ENCODE peak calls at places on chromosomes 16 and 17, in four cellular contexts. One of them, this sample, is unnamed.

GRCh38 chr17:3003401-3004149 is 59.8 kb downstream of the OR1D5 start:
- DNase-seq in H9: no peak
- DNase-seq in H1: no peak
- DNase-seq in IMR-90: no peak
- DNase-seq in this sample: no peak

GRCh38 chr17:51640108-51640622 is 379.8 kb downstream of the UTP18 start:
- DNase-seq in H9: peak
- DNase-seq in H1: peak
- DNase-seq in IMR-90: no peak
- DNase-seq in this sample: peak

GRCh38 chr16:82753821-82754220 is 127.1 kb downstream of the CDH13 start:
- DNase-seq in H9: no peak
- DNase-seq in H1: no peak
- DNase-seq in IMR-90: peak
- DNase-seq in this sample: no peak

GRCh38 chr16:31327675-31328225 is 27.2 kb upstream of the ITGAX start:
- DNase-seq in H9: peak
- DNase-seq in H1: no peak
- DNase-seq in IMR-90: no peak
- DNase-seq in this sample: peak

GRCh38 chr16:48580925-48581500 is 29.0 kb downstream of the N4BP1 start:
- DNase-seq in H9: no peak
- DNase-seq in H1: no peak
- DNase-seq in IMR-90: no peak
- DNase-seq in this sample: no peak

GRCh38 chr17:2814049-2814448 is 17.8 kb downstream of the RAP1GAP2 start:
- DNase-seq in H9: no peak
- DNase-seq in H1: no peak
- DNase-seq in IMR-90: no peak
- DNase-seq in this sample: no peak

GRCh38 chr16:57721356-57721755 is 14.2 kb upstream of the KATNB1 start:
- DNase-seq in H9: no peak
- DNase-seq in H1: no peak
- DNase-seq in IMR-90: no peak
- DNase-seq in this sample: no peak

GRCh38 chr16:53147500-53148065 is 92.8 kb downstream of the CHD9 start:
- DNase-seq in H9: no peak
- DNase-seq in H1: no peak
- DNase-seq in IMR-90: no peak
- DNase-seq in this sample: no peak

GRCh38 chr17:50136096-50136687 is 6.2 kb upstream of the SAMD14 start:
- DNase-seq in H9: no peak
- DNase-seq in H1: no peak
- DNase-seq in IMR-90: no peak
- DNase-seq in this sample: no peak

GRCh38 chr17:22506231-22506630 is 813.9 kb downstream of the KCNJ18 start:
- DNase-seq in H9: no peak
- DNase-seq in H1: no peak
- DNase-seq in IMR-90: no peak
- DNase-seq in this sample: no peak

GRCh38 chr16:57042157-57043111 is 49.9 kb upstream of the CPNE2 start:
- DNase-seq in H9: no peak
- DNase-seq in H1: no peak
- DNase-seq in IMR-90: peak
- DNase-seq in this sample: no peak

GRCh38 chr16:88306860-88307545 is 75.8 kb upstream of the ZNF469 start:
- DNase-seq in H9: no peak
- DNase-seq in H1: no peak
- DNase-seq in IMR-90: peak
- DNase-seq in this sample: no peak

GRCh38 chr16:3744018-3744417 is 26.7 kb upstream of the TRAP1 start:
- DNase-seq in H9: peak
- DNase-seq in H1: no peak
- DNase-seq in IMR-90: no peak
- DNase-seq in this sample: no peak

GRCh38 chr16:65782537-65783290 is 583.8 kb upstream of the CDH5 start:
- DNase-seq in H9: no peak
- DNase-seq in H1: peak
- DNase-seq in IMR-90: peak
- DNase-seq in this sample: peak

GRCh38 chr17:47804461-47804860 is 17.1 kb downstream of the OSBPL7 start:
- DNase-seq in H9: no peak
- DNase-seq in H1: no peak
- DNase-seq in IMR-90: no peak
- DNase-seq in this sample: no peak

GRCh38 chr17:51355314-51356083 is 95.2 kb downstream of the UTP18 start:
- DNase-seq in H9: no peak
- DNase-seq in H1: no peak
- DNase-seq in IMR-90: no peak
- DNase-seq in this sample: no peak

GRCh38 chr17:7912927-7913524 is 3.1 kb downstream of the RNF227 start:
- DNase-seq in H9: peak
- DNase-seq in H1: no peak
- DNase-seq in IMR-90: peak
- DNase-seq in this sample: peak

GRCh38 chr17:82840431-82840831 is 609 bp upstream of the ZNF750 start:
- DNase-seq in H9: no peak
- DNase-seq in H1: no peak
- DNase-seq in IMR-90: no peak
- DNase-seq in this sample: peak

GRCh38 chr17:75124041-75124818 is 7.3 kb downstream of the NT5C start:
- DNase-seq in H9: no peak
- DNase-seq in H1: no peak
- DNase-seq in IMR-90: peak
- DNase-seq in this sample: no peak

GRCh38 chr17:83099570-83100181 is 20.3 kb downstream of the METRNL start:
- DNase-seq in H9: no peak
- DNase-seq in H1: no peak
- DNase-seq in IMR-90: no peak
- DNase-seq in this sample: no peak

GRCh38 chr16:84959784-84960417 is 51.4 kb downstream of the ZDHHC7 start:
- DNase-seq in H9: no peak
- DNase-seq in H1: no peak
- DNase-seq in IMR-90: no peak
- DNase-seq in this sample: no peak

GRCh38 chr17:60529806-60530205 is 3.8 kb upstream of the APPBP2 start:
- DNase-seq in H9: no peak
- DNase-seq in H1: no peak
- DNase-seq in IMR-90: peak
- DNase-seq in this sample: no peak

GRCh38 chr16:11977206-11978041 is 890 bp downstream of the SNX29 start:
- DNase-seq in H9: no peak
- DNase-seq in H1: peak
- DNase-seq in IMR-90: peak
- DNase-seq in this sample: no peak

GRCh38 chr16:14286381-14287230 is 215.5 kb downstream of the MRTFB start:
- DNase-seq in H9: peak
- DNase-seq in H1: peak
- DNase-seq in IMR-90: no peak
- DNase-seq in this sample: peak

GRCh38 chr16:57284206-57284951 is at the start of gene PLLP:
- DNase-seq in H9: peak
- DNase-seq in H1: peak
- DNase-seq in IMR-90: peak
- DNase-seq in this sample: peak

GRCh38 chr17:32928527-32929287 is 754 bp downstream of the TMEM98 start:
- DNase-seq in H9: no peak
- DNase-seq in H1: no peak
- DNase-seq in IMR-90: peak
- DNase-seq in this sample: no peak

GRCh38 chr16:22661161-22661647 is 150.5 kb downstream of the NPIPB5 start:
- DNase-seq in H9: peak
- DNase-seq in H1: no peak
- DNase-seq in IMR-90: no peak
- DNase-seq in this sample: no peak

GRCh38 chr17:17812211-17813054 is 24.4 kb downstream of the SREBF1 start:
- DNase-seq in H9: peak
- DNase-seq in H1: peak
- DNase-seq in IMR-90: peak
- DNase-seq in this sample: peak

GRCh38 chr16:23679274-23679985 is 741 bp downstream of the PLK1 start:
- DNase-seq in H9: peak
- DNase-seq in H1: peak
- DNase-seq in IMR-90: peak
- DNase-seq in this sample: peak

GRCh38 chr17:441155-441950 is 88.7 kb upstream of the RPH3AL start:
- DNase-seq in H9: no peak
- DNase-seq in H1: no peak
- DNase-seq in IMR-90: no peak
- DNase-seq in this sample: no peak
- H3K23ac ChIP-seq in H9: no peak
- H3K23ac ChIP-seq in H1: no peak
- H3K23ac ChIP-seq in IMR-90: no peak
- H3K23ac ChIP-seq in this sample: no peak

DNA sequence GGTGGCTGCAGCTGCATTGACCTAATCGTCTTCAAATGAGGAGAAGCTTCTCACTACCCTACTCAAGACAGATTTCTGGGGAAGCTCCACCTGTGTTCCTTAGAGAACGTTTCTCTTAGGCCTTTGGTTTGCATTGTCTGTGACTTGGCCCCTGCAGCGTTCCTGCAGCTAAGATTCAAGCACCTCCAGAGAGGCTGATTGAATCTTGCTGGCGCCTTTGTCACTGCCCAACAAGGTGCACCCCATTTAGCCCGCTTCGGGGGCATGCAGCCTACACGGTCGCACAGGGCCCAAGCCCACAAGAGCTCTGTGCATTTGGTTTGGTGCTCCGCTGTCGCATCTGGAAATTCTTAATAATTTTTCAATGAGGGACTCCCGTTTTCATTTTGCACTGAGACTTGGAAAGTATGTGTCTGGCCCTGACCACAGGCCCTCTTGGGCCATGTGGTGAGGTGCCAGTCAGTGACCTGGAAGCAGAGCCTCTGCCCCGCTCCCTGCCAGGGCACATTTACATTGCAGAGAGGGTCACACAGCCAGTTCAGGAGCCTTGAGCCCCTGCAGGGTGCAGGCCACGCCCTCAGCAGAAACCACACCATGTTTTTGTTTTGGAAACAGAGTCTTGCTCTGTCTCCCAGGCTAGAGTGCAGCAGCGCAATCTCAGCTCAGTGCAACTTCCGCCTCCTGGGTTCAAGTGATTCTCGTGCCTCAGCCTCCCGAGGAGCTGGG is 51.1 kb upstream of the CACNG5 start:
- DNase-seq in H9: peak
- DNase-seq in H1: no peak
- DNase-seq in IMR-90: no peak
- DNase-seq in this sample: no peak
- H3K56ac ChIP-seq in H9: no peak
- H3K56ac ChIP-seq in H1: no peak
- H3K56ac ChIP-seq in IMR-90: no peak
- H3K56ac ChIP-seq in this sample: no peak

DNA sequence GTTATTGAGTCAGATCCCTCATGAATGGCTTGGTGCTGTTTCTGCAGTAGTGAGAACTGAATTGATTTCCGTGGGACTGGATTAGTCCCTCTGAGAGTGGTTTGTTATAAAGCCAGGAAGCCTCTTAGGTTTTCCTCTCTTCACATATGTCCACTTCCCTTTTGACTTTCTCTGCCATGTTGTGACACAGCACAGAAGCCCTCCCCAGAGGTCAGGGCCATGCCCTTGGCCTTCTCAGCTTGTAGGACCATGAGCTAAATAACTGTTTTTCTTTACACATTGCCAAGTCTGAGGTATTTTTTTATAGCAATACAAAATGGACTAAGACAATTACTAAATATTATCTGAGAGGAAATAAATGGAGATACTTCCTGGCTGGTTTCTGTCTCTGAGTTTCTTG is 10.3 kb upstream of the HAPSTR1 start:
- DNase-seq in H9: no peak
- DNase-seq in H1: no peak
- DNase-seq in IMR-90: peak
- DNase-seq in this sample: no peak
- H4K8ac ChIP-seq in H9: no peak
- H4K8ac ChIP-seq in H1: no peak
- H4K8ac ChIP-seq in IMR-90: no peak
- H4K8ac ChIP-seq in this sample: no peak

GRCh38 chr16:27401768-27402568 is at the start of gene IL21R:
- DNase-seq in H9: no peak
- DNase-seq in H1: no peak
- DNase-seq in IMR-90: peak
- DNase-seq in this sample: no peak
- H3K23ac ChIP-seq in H9: no peak
- H3K23ac ChIP-seq in H1: no peak
- H3K23ac ChIP-seq in IMR-90: peak
- H3K23ac ChIP-seq in this sample: no peak

DNA sequence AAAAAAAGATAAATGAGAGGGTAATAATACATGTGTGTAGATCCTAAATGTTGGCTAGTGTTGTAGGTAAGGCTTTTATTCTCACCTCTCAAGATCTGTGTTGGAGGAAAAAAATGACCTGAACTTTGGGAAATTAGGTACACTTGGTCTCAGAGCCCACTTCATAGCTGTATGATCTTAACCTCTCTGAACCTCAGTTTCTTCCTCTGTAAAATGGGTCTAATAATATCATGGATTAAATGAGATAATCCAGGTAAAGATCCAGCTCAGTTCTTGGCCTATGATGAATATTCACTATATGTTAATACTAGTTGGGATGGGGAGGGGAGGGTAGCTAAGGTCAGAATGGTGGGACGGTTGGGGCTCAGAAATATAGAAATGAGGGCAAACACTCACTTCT is 24.3 kb upstream of the GPRC5B start:
- DNase-seq in H9: no peak
- DNase-seq in H1: no peak
- DNase-seq in IMR-90: no peak
- DNase-seq in this sample: no peak
- H3K56ac ChIP-seq in H9: no peak
- H3K56ac ChIP-seq in H1: no peak
- H3K56ac ChIP-seq in IMR-90: no peak
- H3K56ac ChIP-seq in this sample: no peak

GRCh38 chr17:40121191-40121885 is 433 bp upstream of the MSL1 start:
- DNase-seq in H9: peak
- DNase-seq in H1: no peak
- DNase-seq in IMR-90: peak
- DNase-seq in this sample: no peak
- H4K8ac ChIP-seq in H9: no peak
- H4K8ac ChIP-seq in H1: peak
- H4K8ac ChIP-seq in IMR-90: peak
- H4K8ac ChIP-seq in this sample: peak

GRCh38 chr17:42553161-42553818 is 567 bp downstream of the HSD17B1 start:
- DNase-seq in H9: peak
- DNase-seq in H1: no peak
- DNase-seq in IMR-90: no peak
- DNase-seq in this sample: peak
- H3K23ac ChIP-seq in H9: no peak
- H3K23ac ChIP-seq in H1: no peak
- H3K23ac ChIP-seq in IMR-90: no peak
- H3K23ac ChIP-seq in this sample: no peak

This sample was measured in mesendoderm.